ENCODE peak calls at places on chromosomes 12 and 14, in five cellular contexts. W, Z, V, O and L are unnamed samples.

GRCh38 chr12:111251787-111252186 is 117.1 kb downstream of the PHETA1 start:
- DNase-seq in W (no peak), Z (no peak), V (no peak), O (no peak), L (no peak)

GRCh38 chr12:29145372-29146170 is 3.5 kb upstream of the FAR2 start:
- DNase-seq in W (no peak), Z (no peak), V (no peak), O (no peak), L (no peak)

GRCh38 chr12:59086124-59086523 is 165.8 kb upstream of the LRIG3 start:
- DNase-seq in W (no peak), Z (no peak), V (no peak), O (no peak), L (no peak)

GRCh38 chr14:102878970-102879460 is 43.4 kb upstream of the AMN start:
- DNase-seq in W (no peak), Z (no peak), V (no peak), O (no peak), L (no peak)

GRCh38 chr12:27052176-27052575 is 29.8 kb downstream of the MED21 start:
- DNase-seq in W (no peak), Z (no peak), V (no peak), O (no peak), L (no peak)

GRCh38 chr14:54931598-54932340 is 29.1 kb upstream of the GCH1 start:
- DNase-seq in W (no peak), Z (no peak), V (no peak), O (no peak), L (no peak)

GRCh38 chr14:68512088-68512487 is 280.8 kb downstream of the ZFP36L1 start:
- DNase-seq in W (no peak), Z (no peak), V (no peak), O (peak; percentile 79), L (no peak)

GRCh38 chr14:92412912-92413311 is 89.9 kb downstream of the SLC24A4 start:
- DNase-seq in W (no peak), Z (no peak), V (no peak), O (no peak), L (no peak)

GRCh38 chr12:117100251-117100650 is 1.0 kb upstream of the TESC start:
- DNase-seq in W (no peak), Z (no peak), V (no peak), O (no peak), L (no peak)

GRCh38 chr12:84874125-84874824 is 38.3 kb downstream of the SLC6A15 start:
- DNase-seq in W (no peak), Z (no peak), V (no peak), O (no peak), L (peak; percentile 15)

GRCh38 chr14:72516936-72517408 is 376.9 kb downstream of the DPF3 start:
- DNase-seq in W (no peak), Z (peak; percentile 61), V (peak; percentile 23), O (peak; percentile 47), L (peak; percentile 70)

GRCh38 chr12:115710104-115710564 is 567.4 kb downstream of the MED13L start:
- DNase-seq in W (no peak), Z (no peak), V (peak; percentile 96), O (peak; percentile 19), L (peak; percentile 29)

GRCh38 chr12:52650520-52651081 is 1.4 kb downstream of the KRT2 start:
- DNase-seq in W (no peak), Z (no peak), V (no peak), O (peak; percentile 45), L (no peak)

GRCh38 chr12:121581681-121582439 is 1.0 kb upstream of the KDM2B start:
- DNase-seq in W (no peak), Z (no peak), V (no peak), O (no peak), L (no peak)

GRCh38 chr12:121579190-121579791 is 1.5 kb downstream of the KDM2B start:
- DNase-seq in W (no peak), Z (peak; percentile 59), V (no peak), O (peak; percentile 28), L (no peak)

GRCh38 chr12:121579981-121580868 is 598 bp downstream of the KDM2B start:
- DNase-seq in W (no peak), Z (peak; percentile 77), V (no peak), O (peak; percentile 64), L (no peak)

GRCh38 chr12:121580959-121581680 is at the start of gene KDM2B:
- DNase-seq in W (no peak), Z (no peak), V (no peak), O (peak; percentile 23), L (no peak)

DNA sequence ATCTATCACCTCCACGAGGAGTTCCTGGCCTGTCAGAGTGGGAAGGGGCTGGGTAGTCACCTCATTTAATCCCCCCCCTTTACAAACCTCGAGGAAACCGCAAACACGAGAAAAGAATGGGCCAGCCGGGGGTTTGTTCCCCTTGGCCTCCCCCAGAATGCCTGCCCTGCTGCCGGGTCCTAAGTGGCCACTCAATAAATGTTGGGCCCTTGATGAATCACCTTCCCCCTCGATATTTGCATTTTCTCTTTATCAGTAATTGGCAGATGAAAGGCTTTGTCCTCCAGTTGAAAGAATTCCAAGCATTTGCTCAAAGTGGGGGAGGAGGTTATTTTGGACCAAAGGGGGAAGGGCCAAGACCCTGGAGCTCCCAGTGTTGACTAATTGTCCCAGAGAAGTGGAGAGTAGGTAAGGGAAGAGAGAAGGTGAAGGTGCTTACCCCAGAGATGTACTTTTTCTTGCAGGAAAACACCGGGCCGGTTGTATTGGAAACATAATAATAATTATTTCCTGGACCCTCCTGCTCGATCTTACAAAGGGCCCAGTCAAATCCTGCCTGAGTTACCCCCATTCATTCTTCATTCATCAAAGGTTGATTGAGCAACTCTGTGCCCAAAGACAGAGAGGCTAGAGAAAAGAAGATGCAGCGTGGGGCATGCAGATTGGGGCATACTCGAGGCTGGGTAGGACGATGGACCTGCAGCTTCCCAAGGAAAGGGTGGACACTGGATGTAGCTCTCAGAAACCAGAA is 1.9 kb upstream of the KDM2B start:
- DNase-seq in W (no peak), Z (no peak), V (no peak), O (no peak), L (no peak)
- H3K4me3 ChIP-seq in W (peak overlapping the region; percentile 84), Z (no peak overlapping the region), V (no peak overlapping the region), O (no peak overlapping the region), L (no peak overlapping the region)

GRCh38 chr14:24273422-24273998 is 2.1 kb upstream of the RABGGTA start:
- DNase-seq in W (no peak), Z (peak; percentile 48), V (no peak), O (no peak), L (no peak)
- H3K4me3 ChIP-seq in W (no peak overlapping the region), Z (no peak overlapping the region), V (no peak overlapping the region), O (no peak overlapping the region), L (no peak overlapping the region)

GRCh38 chr12:124862768-124863408 is 776 bp downstream of the SCARB1 start:
- DNase-seq in W (no peak), Z (peak; percentile 71), V (no peak), O (peak; percentile 21), L (no peak)

GRCh38 chr12:124861898-124862676 is 1.6 kb downstream of the SCARB1 start:
- DNase-seq in W (no peak), Z (no peak), V (no peak), O (no peak), L (no peak)

GRCh38 chr12:124864326-124864752 is 675 bp upstream of the SCARB1 start:
- DNase-seq in W (no peak), Z (no peak), V (no peak), O (peak; percentile 27), L (no peak)

GRCh38 chr12:124863409-124864325 is at the start of gene SCARB1:
- DNase-seq in W (peak; percentile 17), Z (peak; percentile 93), V (no peak), O (peak; percentile 87), L (peak; percentile 32)

DNA sequence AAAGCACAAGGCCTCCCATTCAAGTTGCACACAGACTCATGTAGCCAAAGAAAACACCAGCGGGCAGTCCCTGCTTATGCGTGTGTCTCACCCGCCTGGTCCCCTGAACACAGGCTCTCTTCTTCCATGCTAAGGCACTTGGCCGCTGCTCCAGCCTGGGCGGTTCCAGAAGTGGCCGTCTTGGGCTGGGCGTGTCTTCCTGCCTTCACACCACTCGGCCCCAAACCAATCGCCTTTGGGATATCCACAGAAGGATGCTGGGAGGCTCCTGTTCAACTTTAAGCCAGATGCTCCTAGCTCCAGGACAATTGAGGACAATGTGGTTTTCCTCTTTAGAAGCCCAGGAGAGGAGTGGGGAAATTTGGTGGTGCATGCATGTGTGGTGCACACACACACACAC is 2.2 kb downstream of the SCARB1 start:
- DNase-seq in W (peak; percentile 20), Z (no peak), V (no peak), O (peak; percentile 29), L (peak; percentile 37)
- H3K4me3 ChIP-seq in W (no peak overlapping the region), Z (no peak overlapping the region), V (no peak overlapping the region), O (no peak overlapping the region), L (no peak overlapping the region)

GRCh38 chr12:82108615-82109014 is 249.6 kb downstream of the CCDC59 start:
- DNase-seq in W (no peak), Z (no peak), V (no peak), O (no peak), L (no peak)
- H3K4me3 ChIP-seq in W (no peak overlapping the region), Z (no peak overlapping the region), V (no peak overlapping the region), O (no peak overlapping the region), L (no peak overlapping the region)

DNA sequence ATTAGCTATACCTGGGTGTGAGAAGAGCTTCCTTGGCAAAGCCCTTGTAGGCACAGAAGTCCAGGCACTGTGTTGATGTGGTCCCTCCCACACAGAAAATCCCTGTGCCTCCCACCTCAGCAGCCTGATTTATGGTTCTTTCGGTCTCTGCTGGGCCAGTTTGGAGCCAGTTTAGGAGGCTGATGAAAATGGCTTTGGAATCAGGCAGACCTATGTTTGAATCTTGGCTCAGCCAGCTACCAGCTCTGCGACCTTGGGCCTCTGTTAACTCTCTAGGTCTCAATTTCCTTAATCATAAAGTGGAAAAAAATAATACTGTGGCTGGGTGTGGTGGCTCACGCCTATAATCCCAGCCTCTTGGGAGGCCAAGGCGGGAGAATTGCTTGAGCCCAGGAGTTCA is 9.6 kb upstream of the IFT81 start:
- DNase-seq in W (no peak), Z (no peak), V (no peak), O (peak; percentile 42), L (no peak)
- H3K4me3 ChIP-seq in W (peak overlapping the region; percentile 18), Z (no peak overlapping the region), V (no peak overlapping the region), O (no peak overlapping the region), L (no peak overlapping the region)

GRCh38 chr14:89720076-89720687 is 234.3 kb downstream of the EFCAB11 start:
- DNase-seq in W (no peak), Z (no peak), V (no peak), O (no peak), L (no peak)

GRCh38 chr14:89720741-89721315 is 233.7 kb downstream of the EFCAB11 start:
- DNase-seq in W (no peak), Z (no peak), V (no peak), O (no peak), L (no peak)

GRCh38 chr14:89719371-89720075 is 235.0 kb downstream of the EFCAB11 start:
- DNase-seq in W (no peak), Z (no peak), V (no peak), O (no peak), L (no peak)

GRCh38 chr14:89721991-89722390 is 232.5 kb downstream of the EFCAB11 start:
- DNase-seq in W (no peak), Z (no peak), V (no peak), O (no peak), L (no peak)

DNA sequence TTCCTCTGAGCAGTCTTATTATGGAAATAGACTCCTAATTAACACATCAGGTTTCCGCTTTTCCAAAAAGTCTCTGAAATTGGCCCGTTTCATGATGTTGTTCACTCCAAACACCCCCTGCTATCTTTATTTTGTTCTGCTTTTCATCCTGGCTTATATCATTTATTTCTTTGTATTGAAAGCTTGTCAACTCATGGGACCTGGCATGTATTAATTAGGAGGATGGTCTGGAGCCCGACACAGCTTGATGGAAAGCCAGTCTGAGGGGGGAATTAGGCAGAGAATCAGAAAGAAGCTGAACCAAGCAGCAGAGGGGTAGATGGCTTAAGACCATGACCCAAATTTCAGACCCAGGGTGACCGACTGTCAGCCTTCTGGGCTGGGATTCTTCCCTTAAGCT is 233.2 kb downstream of the EFCAB11 start:
- DNase-seq in W (no peak), Z (no peak), V (no peak), O (no peak), L (no peak)
- H3K4me3 ChIP-seq in W (no peak overlapping the region), Z (no peak overlapping the region), V (no peak overlapping the region), O (no peak overlapping the region), L (no peak overlapping the region)